ENCODE peak calls at places on chromosomes 7 and 10, in six cellular contexts. One of them, this sample, is unnamed.
A peak's percentile ranks its signal among the peaks of the same experiment; 100 is the strongest.

GRCh38 chr7:109479388-109479787 is 909.7 kb downstream of the DNAJB9 start:
- DNase-seq in GM12878: no peak
- DNase-seq in GM12891: no peak
- DNase-seq in H1: no peak
- DNase-seq in K562: no peak
- DNase-seq in HepG2: no peak
- DNase-seq in this sample: no peak

GRCh38 chr10:14032406-14032998 is 298.2 kb downstream of the FRMD4A start:
- DNase-seq in K562: peak; percentile 86
- DNase-seq in GM12891: peak; percentile 12
- DNase-seq in HepG2: no peak
- DNase-seq in H1: peak; percentile 73
- DNase-seq in GM12878: no peak
- DNase-seq in this sample: no peak

GRCh38 chr7:473211-473734 is 46.4 kb downstream of the PDGFA start:
- DNase-seq in GM12878: no peak
- DNase-seq in GM12891: no peak
- DNase-seq in HepG2: no peak
- DNase-seq in H1: no peak
- DNase-seq in K562: no peak
- DNase-seq in this sample: no peak

GRCh38 chr7:27164381-27165088 is 802 bp downstream of the HOXA9 start:
- DNase-seq in HepG2: no peak
- DNase-seq in GM12891: no peak
- DNase-seq in K562: no peak
- DNase-seq in H1: no peak
- DNase-seq in GM12878: no peak
- DNase-seq in this sample: no peak

GRCh38 chr7:139192014-139192706 is 38.9 kb upstream of the UBN2 start:
- DNase-seq in GM12891: no peak
- DNase-seq in K562: no peak
- DNase-seq in HepG2: no peak
- DNase-seq in H1: no peak
- DNase-seq in GM12878: no peak
- DNase-seq in this sample: no peak

GRCh38 chr10:131211556-131211955 is 100.0 kb downstream of the TCERG1L start:
- DNase-seq in K562: no peak
- DNase-seq in GM12878: no peak
- DNase-seq in H1: no peak
- DNase-seq in HepG2: no peak
- DNase-seq in GM12891: no peak
- DNase-seq in this sample: no peak

GRCh38 chr10:6771361-6771760 is 191.3 kb upstream of the PRKCQ start:
- DNase-seq in HepG2: no peak
- DNase-seq in K562: no peak
- DNase-seq in GM12878: no peak
- DNase-seq in GM12891: no peak
- DNase-seq in H1: no peak
- DNase-seq in this sample: no peak

GRCh38 chr7:50731703-50732582 is 50.8 kb downstream of the GRB10 start:
- DNase-seq in H1: no peak
- DNase-seq in GM12878: no peak
- DNase-seq in HepG2: no peak
- DNase-seq in K562: no peak
- DNase-seq in GM12891: no peak
- DNase-seq in this sample: no peak

GRCh38 chr7:517848-518629 is 1.6 kb downstream of the PDGFA start:
- DNase-seq in GM12891: no peak
- DNase-seq in GM12878: no peak
- DNase-seq in HepG2: no peak
- DNase-seq in H1: no peak
- DNase-seq in K562: peak; percentile 34
- DNase-seq in this sample: no peak

GRCh38 chr7:100673942-100674431 is 447 bp downstream of the GNB2 start:
- DNase-seq in GM12878: no peak
- DNase-seq in K562: peak; percentile 69
- DNase-seq in GM12891: peak; percentile 20
- DNase-seq in H1: no peak
- DNase-seq in HepG2: no peak
- DNase-seq in this sample: peak; percentile 23

GRCh38 chr10:119221201-119221600 is 13.8 kb downstream of the GRK5 start:
- DNase-seq in H1: no peak
- DNase-seq in GM12891: no peak
- DNase-seq in HepG2: peak; percentile 38
- DNase-seq in K562: no peak
- DNase-seq in GM12878: no peak
- DNase-seq in this sample: no peak

GRCh38 chr10:63376560-63377304 is 89.0 kb downstream of the JMJD1C start:
- DNase-seq in K562: no peak
- DNase-seq in HepG2: no peak
- DNase-seq in GM12878: peak; percentile 64
- DNase-seq in GM12891: no peak
- DNase-seq in H1: no peak
- DNase-seq in this sample: no peak

GRCh38 chr10:91551856-91552255 is 81.0 kb downstream of the PPP1R3C start:
- DNase-seq in H1: peak; percentile 66
- DNase-seq in K562: peak; percentile 33
- DNase-seq in HepG2: peak; percentile 50
- DNase-seq in GM12891: no peak
- DNase-seq in GM12878: no peak
- DNase-seq in this sample: no peak

DNA sequence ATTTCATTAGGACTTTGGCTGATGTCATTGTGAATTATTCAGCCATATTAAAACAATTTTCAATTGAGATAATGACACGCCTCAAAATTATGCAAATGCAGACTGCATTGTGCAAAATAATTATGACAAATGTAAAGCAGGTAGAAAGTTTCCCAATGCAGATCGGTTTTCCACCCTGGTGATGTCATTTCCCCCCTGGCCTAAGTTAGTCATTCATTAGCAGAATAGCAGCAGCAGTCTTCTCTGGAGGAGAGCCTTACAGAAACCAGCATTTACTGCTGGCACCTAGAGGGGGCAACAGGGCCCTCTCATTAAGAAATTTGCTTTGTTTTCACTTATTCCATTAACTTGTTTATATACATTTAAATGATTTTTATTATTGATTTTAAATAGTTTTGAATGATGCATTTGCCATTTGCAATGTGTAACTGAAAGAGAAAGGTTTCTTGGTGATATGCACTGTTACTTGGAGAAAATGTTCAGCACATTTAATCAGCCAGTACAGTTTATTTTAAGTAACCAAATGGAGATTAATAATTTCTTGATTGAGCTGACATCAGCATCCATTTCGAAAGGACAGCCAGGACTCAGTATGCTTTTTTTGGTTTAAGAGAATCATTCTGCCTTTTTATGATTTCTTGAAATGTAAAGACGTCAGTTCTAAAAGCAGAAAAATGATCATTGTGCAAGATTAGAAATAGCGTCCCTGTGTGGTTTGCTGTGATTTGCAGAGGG is 3.4 kb downstream of the ARID5B start:
- DNase-seq in H1: no peak
- DNase-seq in GM12891: no peak
- DNase-seq in GM12878: peak; percentile 75
- DNase-seq in K562: peak; percentile 50
- DNase-seq in HepG2: peak; percentile 75
- DNase-seq in this sample: no peak
- TF ChIP-seq POLR2AphosphoS5 in H1: no peak
- TF ChIP-seq POLR2AphosphoS5 in GM12891: no peak
- TF ChIP-seq POLR2AphosphoS5 in GM12878: no peak
- TF ChIP-seq POLR2AphosphoS5 in K562: no peak
- TF ChIP-seq POLR2AphosphoS5 in HepG2: no peak
- TF ChIP-seq POLR2AphosphoS5 in this sample: no peak

GRCh38 chr7:135562720-135563119 is 5.0 kb downstream of the NUP205 start:
- DNase-seq in HepG2: no peak
- DNase-seq in H1: peak; percentile 64
- DNase-seq in K562: no peak
- DNase-seq in GM12891: no peak
- DNase-seq in GM12878: no peak
- DNase-seq in this sample: no peak

GRCh38 chr7:135558337-135558767 is 635 bp downstream of the NUP205 start:
- DNase-seq in K562: peak; percentile 82
- DNase-seq in HepG2: peak; percentile 71
- DNase-seq in H1: no peak
- DNase-seq in GM12878: peak; percentile 62
- DNase-seq in GM12891: peak; percentile 52
- DNase-seq in this sample: peak; percentile 52

GRCh38 chr7:135552148-135552547 is 5.6 kb upstream of the NUP205 start:
- DNase-seq in GM12878: no peak
- DNase-seq in GM12891: no peak
- DNase-seq in K562: no peak
- DNase-seq in HepG2: peak; percentile 27
- DNase-seq in H1: no peak
- DNase-seq in this sample: no peak

GRCh38 chr7:135558881-135559280 is 1.2 kb downstream of the NUP205 start:
- DNase-seq in GM12891: no peak
- DNase-seq in H1: no peak
- DNase-seq in GM12878: no peak
- DNase-seq in HepG2: no peak
- DNase-seq in K562: no peak
- DNase-seq in this sample: no peak

DNA sequence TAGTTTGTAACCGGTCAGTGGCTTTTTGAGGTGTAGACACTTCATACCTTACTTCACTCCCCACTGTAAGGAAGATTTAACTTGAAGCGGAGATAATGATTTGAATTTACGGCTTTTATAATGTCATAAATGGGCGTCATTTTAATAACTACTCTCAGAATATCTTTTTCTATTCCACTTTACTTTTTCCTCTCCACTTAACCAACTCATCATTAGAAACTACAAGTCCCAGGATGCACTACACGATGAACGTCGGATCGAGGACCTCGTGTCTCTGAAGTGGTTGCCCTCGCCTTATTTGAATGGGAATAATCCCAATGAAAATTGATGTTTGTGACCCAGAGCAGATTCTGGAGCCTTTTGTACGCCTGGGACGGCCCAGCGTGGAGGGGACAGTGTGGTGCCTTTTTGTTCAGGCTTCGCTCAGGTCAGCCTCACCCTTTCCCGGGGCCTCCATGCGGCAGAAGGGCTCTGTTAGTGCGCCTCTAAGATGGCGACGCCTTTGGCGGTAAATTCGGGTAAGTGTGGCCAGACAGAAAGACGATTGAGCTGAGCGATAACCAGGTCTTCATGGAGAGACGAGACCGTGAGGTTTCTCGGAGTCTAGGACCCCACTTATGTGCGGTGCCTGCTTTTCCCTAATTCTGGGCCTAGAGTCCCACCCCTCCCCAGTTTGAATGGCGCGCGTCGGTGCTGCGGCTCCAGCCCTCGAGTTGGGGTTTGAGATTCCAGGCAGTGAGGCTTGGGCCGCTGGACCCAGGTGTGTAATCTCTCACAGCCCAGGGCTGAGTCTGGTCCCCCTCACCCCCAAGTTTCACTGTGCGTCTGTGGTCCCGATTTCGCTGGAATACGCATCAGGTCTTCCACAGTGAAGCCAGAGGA is at the start of gene NUP205:
- DNase-seq in GM12878: peak; percentile 85
- DNase-seq in HepG2: peak; percentile 79
- DNase-seq in H1: peak; percentile 23
- DNase-seq in K562: peak; percentile 84
- DNase-seq in GM12891: peak; percentile 54
- DNase-seq in this sample: peak; percentile 57
- TF ChIP-seq POLR2A in GM12878: peak; percentile 91
- TF ChIP-seq POLR2A in HepG2: peak; percentile 92
- TF ChIP-seq POLR2A in H1: peak; percentile 93
- TF ChIP-seq POLR2A in K562: peak; percentile 99
- TF ChIP-seq POLR2A in GM12891: peak; percentile 93
- TF ChIP-seq POLR2A in this sample: peak; percentile 91

GRCh38 chr10:114590983-114591382 is 67.1 kb downstream of the ABLIM1 start:
- DNase-seq in GM12891: no peak
- DNase-seq in K562: no peak
- DNase-seq in HepG2: no peak
- DNase-seq in GM12878: no peak
- DNase-seq in H1: no peak
- DNase-seq in this sample: no peak

GRCh38 chr10:114593816-114594468 is 64.1 kb downstream of the ABLIM1 start:
- DNase-seq in K562: no peak
- DNase-seq in GM12878: no peak
- DNase-seq in H1: no peak
- DNase-seq in GM12891: no peak
- DNase-seq in HepG2: no peak
- DNase-seq in this sample: no peak

GRCh38 chr10:114600067-114600466 is 58.0 kb downstream of the ABLIM1 start:
- DNase-seq in GM12878: no peak
- DNase-seq in H1: no peak
- DNase-seq in HepG2: no peak
- DNase-seq in GM12891: no peak
- DNase-seq in K562: no peak
- DNase-seq in this sample: no peak

GRCh38 chr10:114593240-114593792 is 64.8 kb downstream of the ABLIM1 start:
- DNase-seq in GM12878: no peak
- DNase-seq in K562: no peak
- DNase-seq in H1: no peak
- DNase-seq in HepG2: peak; percentile 26
- DNase-seq in GM12891: no peak
- DNase-seq in this sample: no peak

DNA sequence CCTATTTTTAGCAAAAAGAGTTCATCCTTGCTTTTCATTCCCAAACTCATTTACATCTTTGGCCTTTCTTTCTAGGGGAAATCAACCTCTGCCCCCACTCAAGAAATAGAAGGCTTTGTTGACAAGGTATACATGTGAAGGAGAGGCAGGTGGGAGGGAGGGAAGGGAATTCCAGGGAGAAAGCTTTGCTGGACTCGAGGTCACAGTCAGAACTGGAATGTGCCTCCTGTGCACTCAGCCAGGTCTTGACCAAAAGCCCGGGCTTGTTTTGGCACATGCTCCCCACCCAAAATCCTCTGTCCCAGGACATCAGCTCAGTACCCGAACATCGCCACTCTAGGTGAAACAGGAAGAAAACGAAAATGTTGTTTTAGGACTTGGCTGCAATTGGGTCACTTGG is 61.3 kb downstream of the ABLIM1 start:
- DNase-seq in GM12891: no peak
- DNase-seq in GM12878: no peak
- DNase-seq in H1: no peak
- DNase-seq in HepG2: no peak
- DNase-seq in K562: no peak
- DNase-seq in this sample: no peak
- TF ChIP-seq TAF1 in GM12891: no peak
- TF ChIP-seq TAF1 in GM12878: no peak
- TF ChIP-seq TAF1 in H1: no peak
- TF ChIP-seq TAF1 in HepG2: no peak
- TF ChIP-seq TAF1 in K562: no peak
- TF ChIP-seq TAF1 in this sample: no peak

DNA sequence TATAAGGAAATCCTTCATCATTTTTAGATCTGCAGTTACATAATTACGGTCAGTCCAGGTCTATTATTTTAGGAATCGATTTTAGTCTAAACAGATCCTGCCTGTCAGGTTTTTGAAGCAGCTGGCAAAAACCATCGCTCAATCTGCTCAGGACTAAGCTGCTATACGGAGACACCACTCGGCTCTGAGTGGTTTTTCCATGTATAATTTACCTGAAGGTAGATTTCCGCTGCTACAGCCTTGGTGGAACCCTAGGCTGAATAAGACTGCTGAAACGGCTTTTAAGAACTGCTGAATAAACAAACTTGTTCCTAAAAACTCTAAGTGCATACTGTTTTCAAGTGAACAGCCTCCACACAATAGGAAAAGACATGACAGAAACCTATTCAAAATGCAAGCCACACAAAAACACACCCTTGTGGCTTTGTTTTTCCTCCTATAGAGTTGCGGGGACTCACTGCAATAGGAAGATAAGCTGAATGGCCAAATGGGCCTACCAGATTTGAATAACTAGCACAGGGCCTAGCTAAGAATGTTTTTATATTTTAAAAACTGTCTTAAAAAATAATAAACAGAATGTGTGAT is 117.2 kb downstream of the UBE2H start:
- DNase-seq in K562: no peak
- DNase-seq in H1: no peak
- DNase-seq in HepG2: no peak
- DNase-seq in GM12878: no peak
- DNase-seq in GM12891: no peak
- DNase-seq in this sample: no peak
- TF ChIP-seq POLR2AphosphoS5 in K562: peak; percentile 76
- TF ChIP-seq POLR2AphosphoS5 in H1: no peak
- TF ChIP-seq POLR2AphosphoS5 in HepG2: no peak
- TF ChIP-seq POLR2AphosphoS5 in GM12878: no peak
- TF ChIP-seq POLR2AphosphoS5 in GM12891: no peak
- TF ChIP-seq POLR2AphosphoS5 in this sample: no peak